ENCODE peak calls at places on chromosomes 2 and 18, in eight cellular contexts. X is activated CD4-positive, CD25-positive, alpha-beta regulatory T cell treated with anti-CD3 and anti-CD28 coated beads, Interleukin-2, amount 50 U/mL, for 16 hours; O is stimulated activated CD8-positive, alpha-beta memory T cell treated with anti-CD3 and anti-CD28 coated beads, Interleukin-7, amount 100 ng/mL, for 4 hours; D is T-helper 22 cell; S is Calu3; J is NCI-H1694 treated with DMSO at 0.1 percent for 48 hours; H is NCI-H1048; W is activated CD8-positive, alpha-beta T cell treated with anti-CD3 and anti-CD28 coated beads, Interleukin-2, amount 10 ng/mL, durations not matched to agents 7 days and 5 days. U is an unnamed sample.

GRCh38 chr2:85887566-85888019 is 1.2 kb downstream of the ST3GAL5 start:
- DNase-seq in X (peak), O (peak), D (no peak), S (no peak), J (peak), H (no peak), W (peak), U (peak)

GRCh38 chr2:19868705-19869550 is 32.9 kb downstream of the TTC32 start:
- DNase-seq in X (peak), O (peak), D (peak), S (peak), J (no peak), H (no peak), W (peak), U (no peak)

GRCh38 chr2:154495455-154495868 is 203.0 kb upstream of the KCNJ3 start:
- DNase-seq in X (no peak), O (no peak), D (no peak), S (no peak), J (no peak), H (no peak), W (no peak), U (no peak)

GRCh38 chr2:171563301-171563700 is 41.0 kb downstream of the CYBRD1 start:
- DNase-seq in X (no peak), O (no peak), D (no peak), S (no peak), J (no peak), H (no peak), W (no peak), U (no peak)

GRCh38 chr2:2830576-2830975 is 499.5 kb upstream of the MYT1L start:
- DNase-seq in X (no peak), O (no peak), D (no peak), S (no peak), J (no peak), H (no peak), W (no peak), U (no peak)

GRCh38 chr2:239195992-239196391 is 204.8 kb downstream of the HDAC4 start:
- DNase-seq in X (no peak), O (no peak), D (no peak), S (no peak), J (no peak), H (no peak), W (no peak), U (no peak)

GRCh38 chr2:18047896-18048657 is 169.6 kb downstream of the KCNS3 start:
- DNase-seq in X (no peak), O (no peak), D (no peak), S (peak), J (no peak), H (peak), W (no peak), U (no peak)

GRCh38 chr2:23518481-23519333 is 133.7 kb downstream of the KLHL29 start:
- DNase-seq in X (no peak), O (no peak), D (no peak), S (no peak), J (no peak), H (no peak), W (no peak), U (no peak)

GRCh38 chr2:26727641-26728561 is 35.4 kb downstream of the KCNK3 start:
- DNase-seq in X (no peak), O (no peak), D (no peak), S (no peak), J (no peak), H (no peak), W (peak), U (no peak)

GRCh38 chr18:58819051-58819450 is 45.6 kb upstream of the ZNF532 start:
- DNase-seq in X (no peak), O (no peak), D (no peak), S (no peak), J (no peak), H (no peak), W (peak), U (no peak)

GRCh38 chr2:54635554-54636152 is 87.8 kb upstream of the EML6 start:
- DNase-seq in X (no peak), O (no peak), D (no peak), S (no peak), J (no peak), H (no peak), W (no peak), U (no peak)

GRCh38 chr2:226665306-226665831 is 134.3 kb downstream of the IRS1 start:
- DNase-seq in X (no peak), O (no peak), D (no peak), S (no peak), J (no peak), H (no peak), W (no peak), U (no peak)

GRCh38 chr2:209653164-209653563 is 118.5 kb upstream of the UNC80 start:
- DNase-seq in X (no peak), O (no peak), D (no peak), S (no peak), J (no peak), H (no peak), W (no peak), U (no peak)

GRCh38 chr18:23283933-23284430 is 148.7 kb downstream of the CABLES1 start:
- DNase-seq in X (no peak), O (no peak), D (no peak), S (peak), J (no peak), H (no peak), W (peak), U (no peak)

GRCh38 chr2:158817596-158817995 is 22.5 kb downstream of the DAPL1 start:
- DNase-seq in X (no peak), O (no peak), D (no peak), S (no peak), J (no peak), H (no peak), W (no peak), U (no peak)

GRCh38 chr2:107811376-107811775 is 15.3 kb upstream of the RGPD4 start:
- DNase-seq in X (no peak), O (no peak), D (no peak), S (no peak), J (peak), H (no peak), W (no peak), U (no peak)

GRCh38 chr18:848062-848795 is 36.2 kb upstream of the YES1 start:
- DNase-seq in X (no peak), O (no peak), D (no peak), S (peak), J (no peak), H (no peak), W (no peak), U (peak)

GRCh38 chr18:31497711-31498449 is at the start of gene DSG2:
- DNase-seq in X (no peak), O (no peak), D (no peak), S (peak), J (no peak), H (peak), W (peak), U (peak)

GRCh38 chr2:85089464-85090072 is 43.6 kb upstream of the TCF7L1 start:
- DNase-seq in X (no peak), O (no peak), D (no peak), S (no peak), J (peak), H (no peak), W (no peak), U (no peak)

GRCh38 chr2:105406221-105406620 is 7.4 kb upstream of the FHL2 start:
- DNase-seq in X (no peak), O (no peak), D (no peak), S (no peak), J (no peak), H (no peak), W (no peak), U (no peak)

GRCh38 chr2:129849559-129850160 is 129.8 kb upstream of the RAB6C start:
- DNase-seq in X (no peak), O (no peak), D (no peak), S (no peak), J (peak), H (peak), W (no peak), U (peak)

GRCh38 chr2:238700122-238700457 is 147.8 kb upstream of the TWIST2 start:
- DNase-seq in X (no peak), O (no peak), D (no peak), S (no peak), J (no peak), H (no peak), W (no peak), U (no peak)

GRCh38 chr2:215612770-215613169 is 176.9 kb upstream of the FN1 start:
- DNase-seq in X (no peak), O (no peak), D (no peak), S (no peak), J (no peak), H (no peak), W (no peak), U (no peak)

GRCh38 chr18:72119082-72119481 is 425.1 kb downstream of the CBLN2 start:
- DNase-seq in X (no peak), O (no peak), D (no peak), S (no peak), J (no peak), H (no peak), W (no peak), U (no peak)

GRCh38 chr2:168851674-168852320 is 38.4 kb downstream of the SPC25 start:
- DNase-seq in X (no peak), O (no peak), D (no peak), S (peak), J (no peak), H (no peak), W (no peak), U (no peak)

GRCh38 chr2:64865073-64865830 is 123.9 kb upstream of the SLC1A4 start:
- DNase-seq in X (peak), O (peak), D (peak), S (peak), J (peak), H (no peak), W (peak), U (peak)

GRCh38 chr2:12765203-12765602 is 48.5 kb downstream of the TRIB2 start:
- DNase-seq in X (no peak), O (no peak), D (no peak), S (no peak), J (no peak), H (no peak), W (no peak), U (no peak)

GRCh38 chr2:226661789-226662545 is 137.7 kb downstream of the IRS1 start:
- DNase-seq in X (no peak), O (no peak), D (no peak), S (peak), J (no peak), H (no peak), W (no peak), U (no peak)

GRCh38 chr2:52074139-52074719 is 1042.3 kb upstream of the NRXN1 start:
- DNase-seq in X (no peak), O (no peak), D (no peak), S (no peak), J (no peak), H (no peak), W (no peak), U (no peak)

GRCh38 chr2:1484131-1484884 is 71.0 kb downstream of the TPO start:
- DNase-seq in X (no peak), O (no peak), D (no peak), S (no peak), J (no peak), H (no peak), W (no peak), U (no peak)

GRCh38 chr18:23237524-23238151 is 102.4 kb downstream of the CABLES1 start:
- DNase-seq in X (no peak), O (no peak), D (no peak), S (no peak), J (no peak), H (no peak), W (peak), U (peak)

GRCh38 chr2:240184656-240185055 is 44.2 kb upstream of the OTOS start:
- DNase-seq in X (no peak), O (no peak), D (no peak), S (no peak), J (no peak), H (no peak), W (no peak), U (no peak)

GRCh38 chr2:95372845-95373244 is 29.7 kb upstream of the FAHD2A start:
- DNase-seq in X (no peak), O (no peak), D (no peak), S (no peak), J (no peak), H (no peak), W (no peak), U (no peak)

GRCh38 chr2:111918383-111918806 is 20.0 kb downstream of the MERTK start:
- DNase-seq in X (no peak), O (no peak), D (no peak), S (no peak), J (no peak), H (no peak), W (no peak), U (no peak)

GRCh38 chr2:77479395-77479794 is 42.8 kb downstream of the LRRTM4 start:
- DNase-seq in X (no peak), O (no peak), D (no peak), S (no peak), J (no peak), H (no peak), W (no peak), U (no peak)

GRCh38 chr2:232137748-232138147 is 176.2 kb downstream of the DIS3L2 start:
- DNase-seq in X (no peak), O (no peak), D (no peak), S (no peak), J (no peak), H (no peak), W (no peak), U (no peak)

GRCh38 chr2:110961024-110961423 is 159.7 kb upstream of the BCL2L11 start:
- DNase-seq in X (no peak), O (no peak), D (no peak), S (no peak), J (no peak), H (no peak), W (no peak), U (no peak)

GRCh38 chr2:184057910-184058309 is 540.4 kb upstream of the ZNF804A start:
- DNase-seq in X (no peak), O (no peak), D (no peak), S (no peak), J (no peak), H (no peak), W (no peak), U (no peak)